ENCODE peak calls at places on chromosomes 11 and 22, in six cellular contexts. S is nephron progenitor cell; R is fibroblast of mammary gland; Z is lower leg skin; E is Kasumi-1; B is CD8-positive, alpha-beta T cell. O is an unnamed sample.

GRCh38 chr11:27213232-27213660 is 149.8 kb downstream of the CCDC34 start:
- DNase-seq in B (no peak), Z (no peak), R (peak), S (no peak), E (no peak), O (no peak)

GRCh38 chr11:12109591-12110196 is 696 bp upstream of the MICAL2 start:
- DNase-seq in E (no peak), Z (no peak), B (no peak), R (no peak), S (no peak), O (no peak)

GRCh38 chr11:24697722-24698121 is 200.9 kb downstream of the LUZP2 start:
- DNase-seq in B (no peak), Z (no peak), R (peak), S (no peak), E (no peak), O (no peak)

GRCh38 chr11:69744435-69744834 is 30.7 kb downstream of the FGF4 start:
- DNase-seq in E (no peak), Z (no peak), S (no peak), R (peak), B (no peak), O (no peak)

GRCh38 chr11:77147668-77148321 is 19.7 kb downstream of the MYO7A start:
- DNase-seq in B (peak), E (no peak), Z (no peak), S (peak), R (no peak), O (peak)

GRCh38 chr11:45252134-45252856 is 33.8 kb downstream of the SYT13 start:
- DNase-seq in B (no peak), E (peak), R (peak), Z (no peak), S (peak), O (peak)

GRCh38 chr22:49481651-49482399 is 345.8 kb downstream of the BRD1 start:
- DNase-seq in Z (peak), E (peak), S (peak), R (no peak), B (no peak), O (no peak)

GRCh38 chr11:85806876-85807275 is 4.1 kb downstream of the SYTL2 start:
- DNase-seq in E (no peak), Z (no peak), S (no peak), B (no peak), R (no peak), O (no peak)

GRCh38 chr11:6925636-6926207 is 504 bp upstream of the ZNF215 start:
- DNase-seq in B (no peak), R (peak), Z (no peak), E (no peak), S (no peak), O (no peak)

GRCh38 chr11:125777309-125777708 is 1.3 kb downstream of the PATE2 start:
- DNase-seq in E (no peak), Z (no peak), S (no peak), R (peak), B (no peak), O (peak)

GRCh38 chr11:20158597-20159257 is 1.5 kb downstream of the DBX1 start:
- DNase-seq in Z (no peak), S (peak), E (no peak), B (no peak), R (peak), O (no peak)

GRCh38 chr11:17531818-17532131 is 12.4 kb downstream of the USH1C start:
- DNase-seq in Z (no peak), B (no peak), S (no peak), E (no peak), R (peak), O (no peak)

GRCh38 chr11:28105869-28106268 is 2.1 kb downstream of the KIF18A start:
- DNase-seq in E (no peak), R (no peak), B (no peak), S (no peak), Z (no peak), O (no peak)

GRCh38 chr11:6303657-6304056 is 16.6 kb downstream of the CAVIN3 start:
- DNase-seq in S (no peak), B (no peak), E (no peak), R (no peak), Z (no peak), O (no peak)

GRCh38 chr22:50504245-50505211 is 3.0 kb downstream of the LMF2 start:
- DNase-seq in B (no peak), Z (no peak), S (no peak), R (no peak), E (no peak), O (no peak)

GRCh38 chr11:26230021-26230420 is 101.9 kb upstream of the ANO3 start:
- DNase-seq in S (no peak), R (peak), E (no peak), B (no peak), Z (no peak), O (no peak)